ENCODE peak calls at places on chromosomes 2 and 18, in nine cellular contexts. One of them, this sample, is unnamed.

GRCh38 chr2:164625378-164625971 is 4.2 kb upstream of the GRB14 start:
- DNase-seq in RWPE1: no peak
- DNase-seq in sciatic nerve: no peak
- DNase-seq in activated CD8-positive, alpha-beta memory T cell treated with anti-CD3 and anti-CD28 coated beads, Interleukin-2, amount 50 U/mL, for 48 hours: no peak
- DNase-seq in foreskin keratinocyte: peak; percentile 59
- DNase-seq in PC-3: peak; percentile 9
- DNase-seq in tibial nerve: no peak
- DNase-seq in aorta: no peak
- DNase-seq in mesendoderm: no peak
- DNase-seq in this sample: no peak

GRCh38 chr2:240949791-240950705 is 43.9 kb downstream of the CROCC2 start:
- DNase-seq in tibial nerve: peak; percentile 9
- DNase-seq in foreskin keratinocyte: no peak
- DNase-seq in RWPE1: no peak
- DNase-seq in mesendoderm: no peak
- DNase-seq in aorta: peak; percentile 51
- DNase-seq in sciatic nerve: peak; percentile 56
- DNase-seq in activated CD8-positive, alpha-beta memory T cell treated with anti-CD3 and anti-CD28 coated beads, Interleukin-2, amount 50 U/mL, for 48 hours: peak; percentile 33
- DNase-seq in PC-3: no peak
- DNase-seq in this sample: no peak

GRCh38 chr2:219562049-219563020 is 9.0 kb downstream of the OBSL1 start:
- DNase-seq in sciatic nerve: no peak
- DNase-seq in PC-3: no peak
- DNase-seq in activated CD8-positive, alpha-beta memory T cell treated with anti-CD3 and anti-CD28 coated beads, Interleukin-2, amount 50 U/mL, for 48 hours: no peak
- DNase-seq in RWPE1: no peak
- DNase-seq in aorta: peak; percentile 71
- DNase-seq in mesendoderm: no peak
- DNase-seq in foreskin keratinocyte: no peak
- DNase-seq in tibial nerve: no peak
- DNase-seq in this sample: no peak

GRCh38 chr2:61910603-61911002 is 5.1 kb downstream of the COMMD1 start:
- DNase-seq in aorta: no peak
- DNase-seq in activated CD8-positive, alpha-beta memory T cell treated with anti-CD3 and anti-CD28 coated beads, Interleukin-2, amount 50 U/mL, for 48 hours: no peak
- DNase-seq in PC-3: peak; percentile 57
- DNase-seq in tibial nerve: no peak
- DNase-seq in sciatic nerve: no peak
- DNase-seq in mesendoderm: peak; percentile 33
- DNase-seq in foreskin keratinocyte: peak; percentile 5
- DNase-seq in RWPE1: no peak
- DNase-seq in this sample: no peak

GRCh38 chr2:1140389-1141003 is 189.8 kb downstream of the SNTG2 start:
- DNase-seq in foreskin keratinocyte: no peak
- DNase-seq in sciatic nerve: no peak
- DNase-seq in tibial nerve: no peak
- DNase-seq in mesendoderm: peak; percentile 70
- DNase-seq in RWPE1: peak; percentile 45
- DNase-seq in activated CD8-positive, alpha-beta memory T cell treated with anti-CD3 and anti-CD28 coated beads, Interleukin-2, amount 50 U/mL, for 48 hours: peak; percentile 85
- DNase-seq in aorta: no peak
- DNase-seq in PC-3: peak; percentile 60
- DNase-seq in this sample: no peak

GRCh38 chr2:202750778-202751427 is 116.1 kb downstream of the FAM117B start:
- DNase-seq in sciatic nerve: no peak
- DNase-seq in aorta: no peak
- DNase-seq in PC-3: no peak
- DNase-seq in foreskin keratinocyte: no peak
- DNase-seq in tibial nerve: no peak
- DNase-seq in RWPE1: no peak
- DNase-seq in activated CD8-positive, alpha-beta memory T cell treated with anti-CD3 and anti-CD28 coated beads, Interleukin-2, amount 50 U/mL, for 48 hours: no peak
- DNase-seq in mesendoderm: no peak
- DNase-seq in this sample: no peak

GRCh38 chr2:7744827-7745226 is 827.6 kb downstream of the RNF144A start:
- DNase-seq in foreskin keratinocyte: peak; percentile 20
- DNase-seq in RWPE1: no peak
- DNase-seq in sciatic nerve: no peak
- DNase-seq in aorta: no peak
- DNase-seq in mesendoderm: no peak
- DNase-seq in PC-3: peak; percentile 55
- DNase-seq in activated CD8-positive, alpha-beta memory T cell treated with anti-CD3 and anti-CD28 coated beads, Interleukin-2, amount 50 U/mL, for 48 hours: no peak
- DNase-seq in tibial nerve: no peak
- DNase-seq in this sample: no peak

GRCh38 chr2:219560037-219560892 is 11.1 kb downstream of the OBSL1 start:
- DNase-seq in aorta: peak; percentile 64
- DNase-seq in activated CD8-positive, alpha-beta memory T cell treated with anti-CD3 and anti-CD28 coated beads, Interleukin-2, amount 50 U/mL, for 48 hours: peak; percentile 59
- DNase-seq in RWPE1: peak; percentile 48
- DNase-seq in sciatic nerve: no peak
- DNase-seq in foreskin keratinocyte: no peak
- DNase-seq in tibial nerve: no peak
- DNase-seq in PC-3: no peak
- DNase-seq in mesendoderm: peak; percentile 72
- DNase-seq in this sample: no peak

GRCh38 chr2:101770672-101771071 is 73.2 kb downstream of the MAP4K4 start:
- DNase-seq in aorta: no peak
- DNase-seq in mesendoderm: peak; percentile 57
- DNase-seq in tibial nerve: no peak
- DNase-seq in foreskin keratinocyte: peak; percentile 72
- DNase-seq in RWPE1: no peak
- DNase-seq in sciatic nerve: no peak
- DNase-seq in activated CD8-positive, alpha-beta memory T cell treated with anti-CD3 and anti-CD28 coated beads, Interleukin-2, amount 50 U/mL, for 48 hours: no peak
- DNase-seq in PC-3: peak; percentile 76
- DNase-seq in this sample: peak; percentile 32

GRCh38 chr2:112958428-112959108 is 19.2 kb upstream of the IL36G start:
- DNase-seq in PC-3: peak; percentile 69
- DNase-seq in activated CD8-positive, alpha-beta memory T cell treated with anti-CD3 and anti-CD28 coated beads, Interleukin-2, amount 50 U/mL, for 48 hours: no peak
- DNase-seq in sciatic nerve: no peak
- DNase-seq in tibial nerve: no peak
- DNase-seq in mesendoderm: peak; percentile 69
- DNase-seq in RWPE1: peak; percentile 66
- DNase-seq in foreskin keratinocyte: peak; percentile 52
- DNase-seq in aorta: no peak
- DNase-seq in this sample: peak; percentile 56

GRCh38 chr2:37361416-37361815 is 17.0 kb downstream of the QPCT start:
- DNase-seq in sciatic nerve: no peak
- DNase-seq in activated CD8-positive, alpha-beta memory T cell treated with anti-CD3 and anti-CD28 coated beads, Interleukin-2, amount 50 U/mL, for 48 hours: no peak
- DNase-seq in tibial nerve: no peak
- DNase-seq in mesendoderm: no peak
- DNase-seq in aorta: no peak
- DNase-seq in foreskin keratinocyte: peak; percentile 88
- DNase-seq in RWPE1: peak; percentile 36
- DNase-seq in PC-3: no peak
- DNase-seq in this sample: no peak

GRCh38 chr2:29724282-29724681 is 197.1 kb downstream of the ALK start:
- DNase-seq in foreskin keratinocyte: no peak
- DNase-seq in mesendoderm: no peak
- DNase-seq in PC-3: no peak
- DNase-seq in activated CD8-positive, alpha-beta memory T cell treated with anti-CD3 and anti-CD28 coated beads, Interleukin-2, amount 50 U/mL, for 48 hours: no peak
- DNase-seq in sciatic nerve: no peak
- DNase-seq in RWPE1: no peak
- DNase-seq in tibial nerve: no peak
- DNase-seq in aorta: no peak
- DNase-seq in this sample: no peak

GRCh38 chr2:221429741-221430491 is 142.2 kb downstream of the EPHA4 start:
- DNase-seq in PC-3: no peak
- DNase-seq in aorta: no peak
- DNase-seq in mesendoderm: no peak
- DNase-seq in sciatic nerve: no peak
- DNase-seq in RWPE1: no peak
- DNase-seq in foreskin keratinocyte: peak; percentile 34
- DNase-seq in activated CD8-positive, alpha-beta memory T cell treated with anti-CD3 and anti-CD28 coated beads, Interleukin-2, amount 50 U/mL, for 48 hours: no peak
- DNase-seq in tibial nerve: no peak
- DNase-seq in this sample: peak; percentile 93

GRCh38 chr2:149611100-149611820 is 23.7 kb upstream of the MMADHC start:
- DNase-seq in activated CD8-positive, alpha-beta memory T cell treated with anti-CD3 and anti-CD28 coated beads, Interleukin-2, amount 50 U/mL, for 48 hours: no peak
- DNase-seq in foreskin keratinocyte: peak; percentile 68
- DNase-seq in PC-3: peak; percentile 13
- DNase-seq in mesendoderm: peak; percentile 64
- DNase-seq in sciatic nerve: no peak
- DNase-seq in RWPE1: no peak
- DNase-seq in aorta: no peak
- DNase-seq in tibial nerve: no peak
- DNase-seq in this sample: peak; percentile 88

GRCh38 chr2:240236217-240237111 is 96.0 kb upstream of the OTOS start:
- DNase-seq in activated CD8-positive, alpha-beta memory T cell treated with anti-CD3 and anti-CD28 coated beads, Interleukin-2, amount 50 U/mL, for 48 hours: no peak
- DNase-seq in RWPE1: no peak
- DNase-seq in tibial nerve: peak; percentile 11
- DNase-seq in foreskin keratinocyte: no peak
- DNase-seq in aorta: peak; percentile 72
- DNase-seq in mesendoderm: peak; percentile 40
- DNase-seq in PC-3: no peak
- DNase-seq in sciatic nerve: peak; percentile 55
- DNase-seq in this sample: peak; percentile 76

GRCh38 chr18:22753130-22753831 is 179.8 kb upstream of the RBBP8 start:
- DNase-seq in sciatic nerve: no peak
- DNase-seq in foreskin keratinocyte: no peak
- DNase-seq in tibial nerve: no peak
- DNase-seq in RWPE1: no peak
- DNase-seq in mesendoderm: no peak
- DNase-seq in activated CD8-positive, alpha-beta memory T cell treated with anti-CD3 and anti-CD28 coated beads, Interleukin-2, amount 50 U/mL, for 48 hours: no peak
- DNase-seq in PC-3: no peak
- DNase-seq in aorta: no peak
- DNase-seq in this sample: no peak

GRCh38 chr2:132583666-132584360 is 86.2 kb downstream of the LYPD1 start:
- DNase-seq in aorta: no peak
- DNase-seq in RWPE1: no peak
- DNase-seq in sciatic nerve: no peak
- DNase-seq in activated CD8-positive, alpha-beta memory T cell treated with anti-CD3 and anti-CD28 coated beads, Interleukin-2, amount 50 U/mL, for 48 hours: no peak
- DNase-seq in mesendoderm: no peak
- DNase-seq in PC-3: no peak
- DNase-seq in tibial nerve: no peak
- DNase-seq in foreskin keratinocyte: no peak
- DNase-seq in this sample: peak; percentile 11

GRCh38 chr2:150695441-150696135 is 208.1 kb upstream of the RND3 start:
- DNase-seq in aorta: no peak
- DNase-seq in foreskin keratinocyte: no peak
- DNase-seq in activated CD8-positive, alpha-beta memory T cell treated with anti-CD3 and anti-CD28 coated beads, Interleukin-2, amount 50 U/mL, for 48 hours: no peak
- DNase-seq in tibial nerve: no peak
- DNase-seq in PC-3: no peak
- DNase-seq in mesendoderm: no peak
- DNase-seq in sciatic nerve: no peak
- DNase-seq in RWPE1: no peak
- DNase-seq in this sample: no peak

This sample was measured in NCI-H1694.